ENCODE peak calls at places on chromosomes 12 and 14, in seven cellular contexts. One of them, this sample, is unnamed.

GRCh38 chr12:49519574-49519936 is 19.3 kb upstream of the KCNH3 start:
- DNase-seq in neuronal stem cell: no peak
- DNase-seq in IMR-90: no peak
- DNase-seq in mesenchymal stem cell: no peak
- DNase-seq in H9: no peak
- DNase-seq in trophoblast cell: no peak
- DNase-seq in H1: no peak
- DNase-seq in this sample: no peak

GRCh38 chr14:61127099-61127498 is 146.1 kb downstream of the SLC38A6 start:
- DNase-seq in neuronal stem cell: no peak
- DNase-seq in IMR-90: no peak
- DNase-seq in mesenchymal stem cell: no peak
- DNase-seq in H9: no peak
- DNase-seq in trophoblast cell: no peak
- DNase-seq in H1: no peak
- DNase-seq in this sample: no peak

GRCh38 chr12:84911331-84912190 is 1.0 kb downstream of the SLC6A15 start:
- DNase-seq in neuronal stem cell: peak
- DNase-seq in IMR-90: peak
- DNase-seq in mesenchymal stem cell: peak
- DNase-seq in H9: peak
- DNase-seq in trophoblast cell: peak
- DNase-seq in H1: peak
- DNase-seq in this sample: peak

GRCh38 chr12:57233357-57234232 is 4.1 kb downstream of the SHMT2 start:
- DNase-seq in neuronal stem cell: no peak
- DNase-seq in IMR-90: peak
- DNase-seq in mesenchymal stem cell: peak
- DNase-seq in H9: no peak
- DNase-seq in trophoblast cell: no peak
- DNase-seq in H1: no peak
- DNase-seq in this sample: no peak

GRCh38 chr12:6263931-6264330 is 46.6 kb upstream of the PLEKHG6 start:
- DNase-seq in neuronal stem cell: no peak
- DNase-seq in IMR-90: peak
- DNase-seq in mesenchymal stem cell: no peak
- DNase-seq in H9: no peak
- DNase-seq in trophoblast cell: no peak
- DNase-seq in H1: no peak
- DNase-seq in this sample: peak

GRCh38 chr12:6207254-6207942 is 7.2 kb downstream of the CD9 start:
- DNase-seq in neuronal stem cell: no peak
- DNase-seq in IMR-90: no peak
- DNase-seq in mesenchymal stem cell: no peak
- DNase-seq in H9: no peak
- DNase-seq in trophoblast cell: no peak
- DNase-seq in H1: no peak
- DNase-seq in this sample: no peak

GRCh38 chr14:105536691-105537579 is 10.6 kb downstream of the TMEM121 start:
- DNase-seq in neuronal stem cell: no peak
- DNase-seq in IMR-90: no peak
- DNase-seq in mesenchymal stem cell: no peak
- DNase-seq in H9: no peak
- DNase-seq in trophoblast cell: no peak
- DNase-seq in H1: no peak
- DNase-seq in this sample: no peak

GRCh38 chr14:88791629-88792571 is 853 bp downstream of the EML5 start:
- DNase-seq in neuronal stem cell: peak
- DNase-seq in IMR-90: no peak
- DNase-seq in mesenchymal stem cell: no peak
- DNase-seq in H9: peak
- DNase-seq in trophoblast cell: no peak
- DNase-seq in H1: no peak
- DNase-seq in this sample: peak

GRCh38 chr12:29591140-29592020 is 93.9 kb upstream of the OVCH1 start:
- DNase-seq in neuronal stem cell: peak
- DNase-seq in IMR-90: peak
- DNase-seq in mesenchymal stem cell: peak
- DNase-seq in H9: peak
- DNase-seq in trophoblast cell: no peak
- DNase-seq in H1: no peak
- DNase-seq in this sample: peak

GRCh38 chr12:22740656-22741350 is 115.8 kb downstream of the ETNK1 start:
- DNase-seq in neuronal stem cell: no peak
- DNase-seq in IMR-90: no peak
- DNase-seq in mesenchymal stem cell: no peak
- DNase-seq in H9: no peak
- DNase-seq in trophoblast cell: no peak
- DNase-seq in H1: no peak
- DNase-seq in this sample: no peak

GRCh38 chr12:121788176-121788818 is 5.2 kb downstream of the RHOF start:
- DNase-seq in neuronal stem cell: no peak
- DNase-seq in IMR-90: no peak
- DNase-seq in mesenchymal stem cell: no peak
- DNase-seq in H9: no peak
- DNase-seq in trophoblast cell: no peak
- DNase-seq in H1: no peak
- DNase-seq in this sample: peak

GRCh38 chr14:76462330-76462729 is 86.4 kb downstream of the ESRRB start:
- DNase-seq in neuronal stem cell: no peak
- DNase-seq in IMR-90: no peak
- DNase-seq in mesenchymal stem cell: no peak
- DNase-seq in H9: no peak
- DNase-seq in trophoblast cell: no peak
- DNase-seq in H1: no peak
- DNase-seq in this sample: no peak

GRCh38 chr12:121278450-121279375 is 17.8 kb downstream of the CAMKK2 start:
- DNase-seq in neuronal stem cell: no peak
- DNase-seq in IMR-90: peak
- DNase-seq in mesenchymal stem cell: no peak
- DNase-seq in H9: no peak
- DNase-seq in trophoblast cell: no peak
- DNase-seq in H1: no peak
- DNase-seq in this sample: no peak

GRCh38 chr12:14373202-14373601 is 7.7 kb downstream of the ATF7IP start:
- DNase-seq in neuronal stem cell: no peak
- DNase-seq in IMR-90: peak
- DNase-seq in mesenchymal stem cell: peak
- DNase-seq in H9: no peak
- DNase-seq in trophoblast cell: no peak
- DNase-seq in H1: no peak
- DNase-seq in this sample: no peak

DNA sequence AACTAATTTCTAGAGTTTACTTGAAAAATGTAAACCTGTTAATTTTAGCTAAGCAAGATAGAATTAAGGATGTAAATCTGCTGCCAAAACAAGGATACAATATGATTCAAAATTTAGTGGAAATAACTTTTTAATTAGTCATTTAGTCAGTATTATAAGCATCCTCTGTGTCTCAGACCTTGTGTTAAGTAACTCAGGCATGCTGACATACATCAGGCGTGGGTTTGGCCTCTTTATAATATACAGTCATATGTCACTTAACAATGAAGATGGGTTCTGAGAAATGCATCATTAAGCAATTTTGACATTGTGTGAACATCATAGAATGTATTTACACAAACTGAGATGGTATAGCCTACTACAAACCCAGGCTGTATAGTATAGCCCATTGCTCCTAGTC is 386.9 kb downstream of the ZFP36L1 start:
- DNase-seq in neuronal stem cell: no peak
- DNase-seq in IMR-90: peak
- DNase-seq in mesenchymal stem cell: no peak
- DNase-seq in H9: no peak
- DNase-seq in trophoblast cell: peak
- DNase-seq in H1: no peak
- DNase-seq in this sample: no peak
- H3K18ac ChIP-seq in neuronal stem cell: no peak
- H3K18ac ChIP-seq in IMR-90: no peak
- H3K18ac ChIP-seq in mesenchymal stem cell: no peak
- H3K18ac ChIP-seq in H9: no peak
- H3K18ac ChIP-seq in trophoblast cell: no peak
- H3K18ac ChIP-seq in H1: no peak
- H3K18ac ChIP-seq in this sample: no peak

GRCh38 chr14:73265721-73266046 is 28.4 kb downstream of the PAPLN start:
- DNase-seq in neuronal stem cell: no peak
- DNase-seq in IMR-90: no peak
- DNase-seq in mesenchymal stem cell: no peak
- DNase-seq in H9: no peak
- DNase-seq in trophoblast cell: no peak
- DNase-seq in H1: no peak
- DNase-seq in this sample: no peak
- H3K18ac ChIP-seq in neuronal stem cell: no peak
- H3K18ac ChIP-seq in IMR-90: no peak
- H3K18ac ChIP-seq in mesenchymal stem cell: no peak
- H3K18ac ChIP-seq in H9: no peak
- H3K18ac ChIP-seq in trophoblast cell: no peak
- H3K18ac ChIP-seq in H1: no peak
- H3K18ac ChIP-seq in this sample: no peak

DNA sequence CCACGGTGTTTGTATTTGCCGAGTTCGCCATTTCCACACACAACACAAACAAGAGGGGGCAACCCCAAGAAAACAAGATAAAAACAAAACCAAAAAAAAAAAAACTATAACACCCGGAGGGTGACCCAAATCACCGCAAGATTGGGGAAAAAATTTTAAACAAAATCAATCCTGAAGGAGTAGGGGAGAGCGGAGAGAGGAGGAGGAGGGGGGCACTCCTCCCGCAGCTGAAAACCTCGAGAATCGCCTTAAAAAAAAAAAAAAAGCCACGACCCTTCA is 332 bp downstream of the GTF2A1 start:
- DNase-seq in neuronal stem cell: no peak
- DNase-seq in IMR-90: no peak
- DNase-seq in mesenchymal stem cell: no peak
- DNase-seq in H9: no peak
- DNase-seq in trophoblast cell: no peak
- DNase-seq in H1: no peak
- DNase-seq in this sample: no peak
- H3K18ac ChIP-seq in neuronal stem cell: peak
- H3K18ac ChIP-seq in IMR-90: peak
- H3K18ac ChIP-seq in mesenchymal stem cell: peak
- H3K18ac ChIP-seq in H9: peak
- H3K18ac ChIP-seq in trophoblast cell: peak
- H3K18ac ChIP-seq in H1: no peak
- H3K18ac ChIP-seq in this sample: peak

GRCh38 chr12:93214523-93215289 is 163.0 kb upstream of the NUDT4 start:
- DNase-seq in neuronal stem cell: no peak
- DNase-seq in IMR-90: no peak
- DNase-seq in mesenchymal stem cell: no peak
- DNase-seq in H9: no peak
- DNase-seq in trophoblast cell: peak
- DNase-seq in H1: no peak
- DNase-seq in this sample: no peak
- H3K18ac ChIP-seq in neuronal stem cell: no peak
- H3K18ac ChIP-seq in IMR-90: no peak
- H3K18ac ChIP-seq in mesenchymal stem cell: no peak
- H3K18ac ChIP-seq in H9: no peak
- H3K18ac ChIP-seq in trophoblast cell: no peak
- H3K18ac ChIP-seq in H1: no peak
- H3K18ac ChIP-seq in this sample: no peak